ENCODE peak calls at places on chromosomes 11 and 22, in four cellular contexts. One of them, this sample, is unnamed.

GRCh38 chr11:94117871-94118270 is 10.8 kb upstream of the PANX1 start:
- DNase-seq in HepG2: no peak
- DNase-seq in GM12878: no peak
- DNase-seq in H1: no peak
- DNase-seq in this sample: no peak

GRCh38 chr11:73209892-73210291 is 8.2 kb upstream of the P2RY2 start:
- DNase-seq in HepG2: no peak
- DNase-seq in GM12878: no peak
- DNase-seq in H1: no peak
- DNase-seq in this sample: no peak

GRCh38 chr11:135069884-135070283 is 657.8 kb upstream of the B3GAT1 start:
- DNase-seq in HepG2: no peak
- DNase-seq in GM12878: no peak
- DNase-seq in H1: no peak
- DNase-seq in this sample: no peak

GRCh38 chr22:23179381-23180294 is 671 bp upstream of the BCR start:
- DNase-seq in HepG2: no peak
- DNase-seq in GM12878: no peak
- DNase-seq in H1: no peak
- DNase-seq in this sample: no peak

GRCh38 chr11:46361283-46362145 is 14.3 kb downstream of the DGKZ start:
- DNase-seq in HepG2: no peak
- DNase-seq in GM12878: peak; percentile 44
- DNase-seq in H1: no peak
- DNase-seq in this sample: no peak

GRCh38 chr11:84714316-84714780 is 912.8 kb downstream of the DLG2 start:
- DNase-seq in HepG2: peak; percentile 58
- DNase-seq in GM12878: no peak
- DNase-seq in H1: no peak
- DNase-seq in this sample: peak; percentile 66

GRCh38 chr11:86577663-86578636 is 94.5 kb downstream of the ME3 start:
- DNase-seq in HepG2: peak; percentile 81
- DNase-seq in GM12878: no peak
- DNase-seq in H1: no peak
- DNase-seq in this sample: no peak

GRCh38 chr22:28108851-28109250 is 189.8 kb upstream of the PITPNB start:
- DNase-seq in HepG2: no peak
- DNase-seq in GM12878: no peak
- DNase-seq in H1: no peak
- DNase-seq in this sample: no peak

GRCh38 chr11:23586188-23586587 is 725.9 kb upstream of the CCDC179 start:
- DNase-seq in HepG2: no peak
- DNase-seq in GM12878: no peak
- DNase-seq in H1: no peak
- DNase-seq in this sample: no peak

DNA sequence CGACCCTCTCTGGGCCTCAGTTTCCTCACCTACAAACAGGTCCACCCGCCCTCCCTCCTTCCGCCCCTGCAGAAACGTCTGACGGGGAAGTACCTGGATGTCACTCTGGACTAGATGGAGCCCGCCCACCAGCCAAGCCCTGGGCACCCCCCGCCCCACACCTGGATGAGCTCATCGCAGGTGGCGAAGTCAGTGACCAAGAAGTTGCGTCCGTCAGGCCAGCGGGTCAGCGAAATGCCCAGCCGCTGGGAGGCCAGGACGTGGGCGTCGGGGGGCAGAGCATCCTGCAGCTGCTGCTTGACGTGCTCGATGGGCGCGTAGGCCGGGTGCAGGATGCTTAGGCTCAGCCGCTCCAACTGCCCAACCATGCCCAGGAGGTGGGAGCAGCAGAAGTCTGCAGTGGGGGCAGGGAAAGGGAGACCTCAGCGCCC is 897 bp downstream of the PNPLA5 start:
- DNase-seq in HepG2: no peak
- DNase-seq in GM12878: no peak
- DNase-seq in H1: no peak
- DNase-seq in this sample: no peak
- TF ChIP-seq SUZ12 in HepG2: no peak
- TF ChIP-seq SUZ12 in GM12878: no peak
- TF ChIP-seq SUZ12 in H1: no peak
- TF ChIP-seq SUZ12 in this sample: no peak

DNA sequence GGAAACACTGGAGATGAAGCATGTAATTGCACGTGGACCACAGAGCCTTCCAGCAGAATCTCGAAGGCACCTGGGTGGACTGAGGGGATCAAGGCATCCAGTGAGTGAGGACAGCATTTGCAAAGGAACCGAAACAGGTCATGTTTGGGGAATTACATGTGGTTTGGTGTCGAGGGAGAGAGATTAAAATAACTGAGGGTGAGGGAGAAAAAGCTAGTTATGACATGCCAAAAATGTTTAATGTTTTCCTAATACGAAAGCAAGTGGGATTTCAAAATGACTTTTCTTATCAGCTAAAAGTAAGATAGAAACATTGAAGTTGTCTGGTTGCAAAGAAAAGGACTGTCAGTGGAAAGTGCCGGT is 157.1 kb downstream of the BLID start:
- DNase-seq in HepG2: no peak
- DNase-seq in GM12878: no peak
- DNase-seq in H1: no peak
- DNase-seq in this sample: no peak
- H3K36me3 ChIP-seq in HepG2: no peaks in the 10 kb centered on the region
- H3K36me3 ChIP-seq in GM12878: no peaks in the 10 kb centered on the region
- H3K36me3 ChIP-seq in H1: no peaks in the 10 kb centered on the region
- H3K36me3 ChIP-seq in this sample: no peaks in the 10 kb centered on the region

DNA sequence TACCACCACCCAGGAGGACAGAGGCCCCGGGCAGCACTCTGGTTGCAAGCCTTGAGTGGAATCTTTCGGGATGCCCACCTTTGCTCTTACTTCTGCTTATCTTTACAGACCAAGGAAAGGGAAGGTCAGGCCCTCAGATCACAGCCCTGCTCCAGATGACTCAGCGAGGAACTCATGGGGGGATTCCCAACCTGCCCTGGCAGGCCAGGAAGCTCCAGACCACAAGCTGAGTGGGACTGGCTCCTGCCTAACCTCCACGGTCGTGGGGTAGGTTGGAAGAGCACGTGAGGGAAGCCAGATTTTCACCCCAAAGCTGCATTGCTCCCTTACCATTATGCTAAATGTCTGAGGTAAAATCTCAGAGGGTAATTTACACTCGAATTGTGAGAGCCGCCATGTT is 11.8 kb downstream of the TBC1D10A start:
- DNase-seq in HepG2: no peak
- DNase-seq in GM12878: peak; percentile 66
- DNase-seq in H1: no peak
- DNase-seq in this sample: no peak
- H3K4me1 ChIP-seq in HepG2: peaks cover 45% of the 10 kb centered on the region
- H3K4me1 ChIP-seq in GM12878: peaks cover 61% of the 10 kb centered on the region
- H3K4me1 ChIP-seq in H1: no peaks in the 10 kb centered on the region
- H3K4me1 ChIP-seq in this sample: peaks cover 12% of the 10 kb centered on the region

DNA sequence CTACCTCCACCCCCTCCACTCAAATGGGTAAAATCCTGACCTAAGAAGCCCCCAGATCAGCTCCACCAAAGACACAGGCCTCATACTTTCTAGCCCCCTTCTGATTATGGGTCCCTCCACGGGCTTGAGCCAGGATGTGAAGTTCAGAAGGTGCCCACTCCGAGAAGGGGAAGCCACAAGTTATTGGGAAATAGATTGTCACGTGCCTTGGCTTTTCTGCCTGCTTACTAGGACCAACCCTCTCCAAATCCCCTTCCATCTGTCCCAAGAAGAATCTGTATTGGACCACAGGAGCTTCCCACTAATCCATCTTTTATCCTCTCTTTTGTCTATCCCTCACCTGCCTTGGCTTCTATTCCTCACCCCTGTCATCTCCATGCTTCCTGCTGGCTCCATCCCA is 3.0 kb upstream of the NRGN start:
- DNase-seq in HepG2: no peak
- DNase-seq in GM12878: no peak
- DNase-seq in H1: no peak
- DNase-seq in this sample: no peak
- TF ChIP-seq SUZ12 in HepG2: no peak
- TF ChIP-seq SUZ12 in GM12878: no peak
- TF ChIP-seq SUZ12 in H1: no peak
- TF ChIP-seq SUZ12 in this sample: no peak

DNA sequence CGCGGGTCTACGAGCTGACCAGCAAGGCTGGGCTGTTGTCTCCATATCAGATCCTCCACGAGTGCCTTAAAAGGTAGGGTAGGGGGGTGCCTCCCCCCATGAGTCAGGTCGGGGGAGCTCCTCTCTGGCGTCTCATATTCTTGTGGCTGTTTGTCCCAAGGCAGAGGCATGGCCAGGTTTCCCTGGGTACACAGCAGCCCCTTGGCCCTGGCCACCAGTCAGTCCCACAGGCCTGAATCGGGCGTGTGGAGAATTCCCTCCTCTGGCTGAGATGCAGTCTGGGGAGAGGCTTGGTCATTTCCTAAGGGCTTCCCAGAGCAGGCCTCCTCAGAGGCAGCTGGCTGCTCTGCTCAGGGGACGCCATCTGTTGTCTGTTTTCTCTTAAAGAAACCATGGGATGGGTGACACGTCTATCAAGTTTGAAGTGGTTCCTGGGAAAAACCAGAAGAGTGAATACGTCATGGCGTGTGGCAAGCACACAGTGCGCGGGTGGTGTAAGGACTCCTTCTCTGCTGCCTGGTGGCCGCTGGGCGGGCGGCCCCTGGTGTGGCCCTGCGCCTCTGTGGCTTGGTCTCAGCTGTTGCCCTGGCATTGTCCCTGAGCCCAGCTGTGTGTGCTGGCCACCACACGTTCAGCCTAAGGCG is 9.6 kb upstream of the RANBP1 start:
- DNase-seq in HepG2: no peak
- DNase-seq in GM12878: no peak
- DNase-seq in H1: no peak
- DNase-seq in this sample: no peak
- H3K36me3 ChIP-seq in HepG2: peaks cover 96% of the 10 kb centered on the region
- H3K36me3 ChIP-seq in GM12878: peaks cover 52% of the 10 kb centered on the region
- H3K36me3 ChIP-seq in H1: peaks cover 59% of the 10 kb centered on the region
- H3K36me3 ChIP-seq in this sample: peaks cover 91% of the 10 kb centered on the region

This sample was measured in NT2/D1.